ENCODE peak calls at places on chromosomes 6 and 20, in four cellular contexts. K, R, W and E are unnamed samples. For H3K9me3, the result is how much of the 10 kb centered on the place peaks cover.

GRCh38 chr20:64238851-64239387 is 16.6 kb upstream of the PCMTD2 start:
- DNase-seq in K (peak), R (peak), W (no peak), E (no peak)

GRCh38 chr6:36120539-36120938 is 9.8 kb upstream of the MAPK13 start:
- DNase-seq in K (no peak), R (no peak), W (no peak), E (peak)

GRCh38 chr20:45061244-45061643 is 39.7 kb downstream of the KCNS1 start:
- DNase-seq in K (no peak), R (no peak), W (peak), E (no peak)

GRCh38 chr6:53151676-53152075 is 3.0 kb upstream of the GCM1 start:
- DNase-seq in K (no peak), R (no peak), W (no peak), E (no peak)

GRCh38 chr20:46983466-46983865 is 88.8 kb downstream of the EYA2 start:
- DNase-seq in K (no peak), R (no peak), W (no peak), E (no peak)

GRCh38 chr6:50185006-50185405 is 135.3 kb upstream of the DEFB112 start:
- DNase-seq in K (no peak), R (no peak), W (no peak), E (no peak)

GRCh38 chr20:47336013-47336754 is 20.3 kb downstream of the ZMYND8 start:
- DNase-seq in K (no peak), R (peak), W (peak), E (no peak)

GRCh38 chr6:35148167-35148741 is 7.1 kb upstream of the TCP11 start:
- DNase-seq in K (no peak), R (no peak), W (peak), E (no peak)

GRCh38 chr6:36848658-36849441 is 9.6 kb upstream of the CPNE5 start:
- DNase-seq in K (peak), R (no peak), W (peak), E (peak)

GRCh38 chr6:46410330-46410953 is 80.8 kb downstream of the RCAN2 start:
- DNase-seq in K (no peak), R (no peak), W (peak), E (peak)

GRCh38 chr6:28657756-28658465 is 132.2 kb downstream of the GPX5 start:
- DNase-seq in K (no peak), R (peak), W (peak), E (no peak)

GRCh38 chr6:134457941-134458340 is 140.0 kb upstream of the SGK1 start:
- DNase-seq in K (no peak), R (no peak), W (no peak), E (no peak)

GRCh38 chr20:46767127-46767761 is 57.8 kb downstream of the SLC2A10 start:
- DNase-seq in K (no peak), R (no peak), W (peak), E (peak)

GRCh38 chr6:36443951-36444428 is 1.2 kb downstream of the KCTD20 start:
- DNase-seq in K (no peak), R (no peak), W (peak), E (no peak)

GRCh38 chr20:36663026-36663425 is 17.0 kb upstream of the SLA2 start:
- DNase-seq in K (no peak), R (no peak), W (no peak), E (no peak)

GRCh38 chr6:144395014-144395413 is 109.9 kb downstream of the UTRN start:
- DNase-seq in K (no peak), R (no peak), W (peak), E (no peak)

GRCh38 chr6:24683297-24684296 is 16.7 kb downstream of the ACOT13 start:
- DNase-seq in K (no peak), R (no peak), W (no peak), E (no peak)

GRCh38 chr20:3045042-3045815 is 623 bp upstream of the MRPS26 start:
- DNase-seq in K (no peak), R (no peak), W (peak), E (peak)

GRCh38 chr6:12000174-12000573 is 11.9 kb upstream of the HIVEP1 start:
- DNase-seq in K (no peak), R (no peak), W (no peak), E (no peak)

GRCh38 chr6:89321571-89321970 is 6.5 kb upstream of the GABRR2 start:
- DNase-seq in K (no peak), R (no peak), W (no peak), E (no peak)

GRCh38 chr6:116370328-116370716 is 425 bp upstream of the DSE start:
- DNase-seq in K (no peak), R (no peak), W (no peak), E (peak)

GRCh38 chr20:36162272-36162966 is 7.9 kb downstream of the EPB41L1 start:
- DNase-seq in K (no peak), R (no peak), W (no peak), E (no peak)

GRCh38 chr6:38567436-38567835 is 72.3 kb downstream of the BTBD9 start:
- DNase-seq in K (no peak), R (peak), W (peak), E (no peak)

GRCh38 chr6:36957773-36958271 is 3.3 kb downstream of the PI16 start:
- DNase-seq in K (peak), R (no peak), W (no peak), E (no peak)

GRCh38 chr6:26249959-26250805 is 114.8 kb upstream of the BTN3A2 start:
- DNase-seq in K (peak), R (peak), W (peak), E (peak)

GRCh38 chr20:3812975-3813599 is 7.3 kb upstream of the AP5S1 start:
- DNase-seq in K (no peak), R (no peak), W (no peak), E (no peak)

GRCh38 chr6:133432021-133432989 is 191.1 kb downstream of the EYA4 start:
- DNase-seq in K (no peak), R (no peak), W (no peak), E (no peak)

GRCh38 chr6:32045811-32046449 is 7.7 kb downstream of the CYP21A2 start:
- DNase-seq in K (no peak), R (no peak), W (no peak), E (no peak)

GRCh38 chr20:58102252-58102651 is 126.2 kb downstream of the ANKRD60 start:
- DNase-seq in K (no peak), R (no peak), W (peak), E (no peak)

GRCh38 chr20:1741309-1742048 is 83.9 kb upstream of the SIRPG start:
- DNase-seq in K (no peak), R (no peak), W (no peak), E (no peak)

GRCh38 chr6:54617730-54618129 is 228.8 kb upstream of the FAM83B start:
- DNase-seq in K (no peak), R (no peak), W (no peak), E (no peak)

GRCh38 chr20:39083781-39084180 is 121.6 kb downstream of the DHX35 start:
- DNase-seq in K (no peak), R (no peak), W (no peak), E (no peak)

GRCh38 chr6:102736941-102737368 is 1343.4 kb downstream of the GRIK2 start:
- DNase-seq in K (no peak), R (no peak), W (no peak), E (no peak)

GRCh38 chr6:161169690-161170089 is 104.2 kb downstream of the AGPAT4 start:
- DNase-seq in K (no peak), R (no peak), W (peak), E (no peak)

GRCh38 chr6:86856937-86857563 is 80.3 kb upstream of the HTR1E start:
- DNase-seq in K (no peak), R (no peak), W (peak), E (no peak)

GRCh38 chr6:48689498-48689897 is 578.5 kb upstream of the PTCHD4 start:
- DNase-seq in K (no peak), R (no peak), W (no peak), E (no peak)
- H3K9me3 ChIP-seq in K (under half), R (under half), W (under half), E (under half)

DNA sequence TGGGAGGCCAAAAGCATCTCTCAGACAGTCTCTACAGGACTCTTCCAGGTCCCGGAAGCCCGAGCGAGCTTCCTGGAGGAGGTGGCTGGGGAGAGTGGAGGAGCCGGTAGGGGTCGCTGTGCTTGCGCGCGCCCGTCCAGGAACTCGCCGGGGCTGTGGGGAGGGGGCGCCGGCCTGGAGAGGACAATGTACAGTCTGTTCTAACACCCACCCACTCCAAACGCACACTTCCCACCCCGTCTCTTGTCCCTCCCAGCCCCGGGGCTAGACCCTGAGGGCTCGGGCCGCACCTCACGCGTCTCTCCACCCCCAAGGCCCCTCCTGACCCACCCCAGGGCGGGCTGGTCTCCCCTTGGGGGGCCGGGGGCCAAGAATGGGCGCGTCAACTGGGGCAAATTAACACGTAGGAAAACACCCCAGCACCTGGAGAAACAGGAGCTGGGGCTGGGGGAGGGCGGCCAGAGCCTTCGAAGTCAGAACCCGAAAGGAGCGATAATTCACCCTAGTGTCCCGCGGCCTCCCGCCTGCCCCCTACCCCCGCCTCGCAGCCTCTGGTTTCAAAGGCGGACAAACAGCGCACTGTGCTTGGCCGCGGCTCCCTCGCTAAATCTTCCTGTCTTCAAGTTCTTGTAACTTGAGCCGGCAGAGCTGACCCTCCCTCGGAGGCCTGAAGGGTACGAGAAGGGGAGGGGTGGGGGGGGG is 103.2 kb upstream of the FOXP4 start:
- DNase-seq in K (no peak), R (no peak), W (no peak), E (no peak)
- TF ChIP-seq CTCF in K (peak), R (no peak), W (peak), E (no peak)

GRCh38 chr6:1463751-1464397 is 74.5 kb downstream of the FOXF2 start:
- DNase-seq in K (no peak), R (no peak), W (no peak), E (no peak)

GRCh38 chr6:1463275-1463674 is 73.9 kb downstream of the FOXF2 start:
- DNase-seq in K (no peak), R (no peak), W (no peak), E (no peak)

GRCh38 chr6:1461207-1461606 is 71.8 kb downstream of the FOXF2 start:
- DNase-seq in K (no peak), R (no peak), W (peak), E (no peak)

GRCh38 chr6:1464796-1465348 is 75.5 kb downstream of the FOXF2 start:
- DNase-seq in K (no peak), R (no peak), W (peak), E (no peak)

GRCh38 chr6:1461736-1462135 is 72.4 kb downstream of the FOXF2 start:
- DNase-seq in K (no peak), R (no peak), W (peak), E (no peak)
- H3K27ac ChIP-seq in K (peak), R (no peak), W (no peak), E (no peak)

GRCh38 chr20:59690976-59691375 is 86.6 kb downstream of the PHACTR3 start:
- DNase-seq in K (no peak), R (no peak), W (no peak), E (no peak)

GRCh38 chr20:59692139-59692538 is 87.8 kb downstream of the PHACTR3 start:
- DNase-seq in K (no peak), R (no peak), W (no peak), E (no peak)

GRCh38 chr20:59686404-59687346 is 82.3 kb downstream of the PHACTR3 start:
- DNase-seq in K (no peak), R (no peak), W (no peak), E (no peak)

GRCh38 chr20:59690101-59690500 is 85.8 kb downstream of the PHACTR3 start:
- DNase-seq in K (no peak), R (no peak), W (no peak), E (no peak)

GRCh38 chr20:59688999-59689398 is 84.7 kb downstream of the PHACTR3 start:
- DNase-seq in K (peak), R (no peak), W (no peak), E (no peak)
- H3K9me3 ChIP-seq in K (under half), R (under half), W (under half), E (under half)

GRCh38 chr6:112881027-112881426 is 533.9 kb downstream of the RFPL4B start:
- DNase-seq in K (no peak), R (no peak), W (no peak), E (no peak)

GRCh38 chr6:112882381-112882780 is 535.3 kb downstream of the RFPL4B start:
- DNase-seq in K (no peak), R (no peak), W (no peak), E (no peak)

GRCh38 chr6:112877134-112878100 is 530.3 kb downstream of the RFPL4B start:
- DNase-seq in K (no peak), R (no peak), W (peak), E (no peak)

GRCh38 chr6:112881828-112882227 is 534.7 kb downstream of the RFPL4B start:
- DNase-seq in K (no peak), R (no peak), W (no peak), E (no peak)

GRCh38 chr6:112879920-112880413 is 532.8 kb downstream of the RFPL4B start:
- DNase-seq in K (peak), R (peak), W (no peak), E (peak)
- TF ChIP-seq CTCF in K (no peak), R (no peak), W (no peak), E (peak)

DNA sequence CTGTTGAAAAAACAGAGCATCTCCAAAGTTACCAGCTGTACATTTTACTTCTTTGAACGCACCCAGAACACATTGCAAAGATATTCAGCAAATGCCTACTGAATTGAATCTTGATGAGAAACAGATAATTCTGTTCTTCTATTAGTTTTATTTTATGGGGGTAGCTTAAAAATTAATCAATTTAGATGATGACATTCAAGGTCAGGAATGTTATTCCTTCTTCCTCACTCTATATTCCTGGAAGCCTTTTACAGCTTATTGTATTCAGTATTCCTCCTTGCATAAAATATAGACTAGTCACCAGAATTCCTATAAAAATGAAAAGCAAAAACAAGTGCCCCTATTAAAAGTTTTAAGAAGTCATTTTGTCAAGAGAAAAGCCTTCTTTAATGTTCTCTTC is 21.4 kb upstream of the GMDS start:
- DNase-seq in K (no peak), R (no peak), W (no peak), E (no peak)
- H3K27ac ChIP-seq in K (no peak), R (no peak), W (no peak), E (no peak)

GRCh38 chr6:157074969-157075368 is 248.3 kb downstream of the TMEM242 start:
- DNase-seq in K (no peak), R (no peak), W (no peak), E (no peak)

GRCh38 chr6:157070403-157071107 is 252.8 kb downstream of the TMEM242 start:
- DNase-seq in K (no peak), R (no peak), W (no peak), E (no peak)

GRCh38 chr6:157073596-157073995 is 249.7 kb downstream of the TMEM242 start:
- DNase-seq in K (no peak), R (no peak), W (no peak), E (no peak)

GRCh38 chr6:157069585-157069984 is 253.7 kb downstream of the TMEM242 start:
- DNase-seq in K (no peak), R (no peak), W (no peak), E (no peak)

GRCh38 chr6:157072128-157072527 is 251.2 kb downstream of the TMEM242 start:
- DNase-seq in K (no peak), R (no peak), W (no peak), E (no peak)
- H3K9me3 ChIP-seq in K (under half), R (under half), W (under half), E (under half)

DNA sequence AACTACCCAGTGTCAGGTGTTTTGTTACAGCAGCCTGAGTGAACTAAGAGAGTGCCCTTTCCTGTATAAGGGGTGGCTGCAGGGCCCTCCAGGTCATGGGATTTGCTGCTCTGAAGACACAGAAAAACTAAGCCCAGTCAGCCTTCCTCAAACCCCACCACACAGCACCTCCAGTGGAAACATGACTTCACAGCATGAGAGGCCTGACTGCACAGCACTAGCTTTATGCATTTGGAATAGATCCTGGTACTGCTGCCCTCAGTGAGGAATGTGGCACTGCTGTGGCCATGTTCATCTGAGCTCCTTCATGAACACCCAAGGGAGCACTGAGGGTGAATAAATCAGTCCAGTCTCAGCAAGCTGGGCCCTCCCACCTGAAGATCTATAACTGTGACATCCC is 296.1 kb upstream of the FOXQ1 start:
- DNase-seq in K (no peak), R (no peak), W (no peak), E (no peak)
- TF ChIP-seq CTCF in K (no peak), R (no peak), W (no peak), E (no peak)